ENCODE peak calls at places on chromosomes 11 and 22, in seven cellular contexts. S, J, R, A, N, W and G are unnamed samples.

GRCh38 chr11:60919320-60919719 is 4.9 kb upstream of the TMEM132A start:
- DNase-seq in S (no peak), J (no peak), A (no peak), N (no peak), W (no peak), R (no peak), G (no peak)

GRCh38 chr11:120132645-120133185 is 5.2 kb downstream of the TRIM29 start:
- DNase-seq in J (no peak), A (no peak), R (no peak), W (no peak), S (no peak), N (no peak), G (no peak)

GRCh38 chr11:23205156-23205871 is 345.0 kb upstream of the CCDC179 start:
- DNase-seq in S (no peak), A (no peak), N (no peak), W (no peak), J (no peak), R (no peak), G (peak)

GRCh38 chr11:1178906-1179305 is 21.2 kb downstream of the MUC5AC start:
- DNase-seq in N (no peak), R (no peak), S (no peak), A (no peak), J (no peak), W (no peak), G (no peak)

GRCh38 chr11:117849781-117850414 is 25.4 kb upstream of the FXYD2 start:
- DNase-seq in R (no peak), W (no peak), J (no peak), N (no peak), S (no peak), A (no peak), G (no peak)

GRCh38 chr11:118914178-118914918 is 11.4 kb downstream of the BCL9L start:
- DNase-seq in S (no peak), J (peak), A (peak), W (peak), N (peak), R (no peak), G (no peak)

GRCh38 chr22:22536515-22536914 is 16.4 kb upstream of the ZNF280A start:
- DNase-seq in S (no peak), A (no peak), N (no peak), R (no peak), J (no peak), W (no peak), G (no peak)

GRCh38 chr11:29040489-29040888 is 932.3 kb downstream of the METTL15 start:
- DNase-seq in W (no peak), N (no peak), S (no peak), J (no peak), A (no peak), R (no peak), G (no peak)

GRCh38 chr11:93530468-93530826 is 12.7 kb downstream of the SMCO4 start:
- DNase-seq in S (no peak), N (no peak), W (no peak), J (no peak), A (no peak), R (no peak), G (no peak)

GRCh38 chr11:77779935-77780334 is 40.6 kb downstream of the RSF1 start:
- DNase-seq in A (no peak), J (peak), S (no peak), R (no peak), N (no peak), W (no peak), G (peak)

GRCh38 chr11:20154381-20154780 is 5.9 kb downstream of the DBX1 start:
- DNase-seq in J (no peak), S (no peak), A (no peak), R (no peak), N (no peak), W (no peak), G (no peak)